ENCODE peak calls at places on chromosomes 2 and 18, in seven cellular contexts. F is tibial nerve, P is erythroblast, K is IMR-90, O is lower leg skin, N is H54, U is breast epithelium. R is an unnamed sample.

GRCh38 chr2:58063641-58064040 is 17.0 kb downstream of the VRK2 start:
- DNase-seq in P (no peak), O (no peak), N (no peak), U (no peak), K (peak), F (no peak), R (no peak)

GRCh38 chr2:190407246-190407661 is 901 bp upstream of the MFSD6 start:
- DNase-seq in F (no peak), K (no peak), N (no peak), U (no peak), P (peak), O (no peak), R (no peak)

GRCh38 chr2:6770006-6770405 is 95.7 kb downstream of the CMPK2 start:
- DNase-seq in O (no peak), P (no peak), F (no peak), U (no peak), K (no peak), N (no peak), R (no peak)

GRCh38 chr2:97646977-97647376 is 1.1 kb downstream of the COX5B start:
- DNase-seq in N (no peak), K (no peak), P (no peak), U (no peak), O (no peak), F (no peak), R (no peak)

GRCh38 chr18:59460060-59460395 is 101.0 kb upstream of the LMAN1 start:
- DNase-seq in F (no peak), K (peak), U (no peak), N (no peak), P (no peak), O (no peak), R (no peak)

GRCh38 chr2:37781028-37781427 is 109.6 kb upstream of the CDC42EP3 start:
- DNase-seq in F (no peak), O (no peak), U (no peak), K (peak), P (no peak), N (no peak), R (no peak)

GRCh38 chr18:76757343-76757742 is 65.0 kb upstream of the ZNF236 start:
- DNase-seq in U (no peak), K (no peak), N (no peak), O (no peak), F (no peak), P (no peak), R (no peak)

GRCh38 chr2:204680576-204680975 is 135.3 kb downstream of the PARD3B start:
- DNase-seq in P (no peak), U (no peak), N (no peak), F (no peak), K (peak), O (no peak), R (no peak)

GRCh38 chr2:126947090-126947404 is 48.4 kb downstream of the TEX51 start:
- DNase-seq in F (no peak), O (no peak), U (no peak), N (no peak), K (no peak), P (no peak), R (no peak)

GRCh38 chr2:141439524-141439923 is 691.3 kb downstream of the LRP1B start:
- DNase-seq in O (no peak), N (no peak), F (no peak), K (no peak), U (no peak), P (no peak), R (no peak)

GRCh38 chr2:178345951-178346350 is 105.0 kb downstream of the PRKRA start:
- DNase-seq in U (no peak), K (peak), N (no peak), F (no peak), O (no peak), P (no peak), R (no peak)

GRCh38 chr2:196131949-196132925 is 39.1 kb downstream of the STK17B start:
- DNase-seq in F (no peak), O (no peak), U (no peak), K (peak), P (peak), N (no peak), R (no peak)

GRCh38 chr18:41593276-41593675 is 361.8 kb upstream of the PIK3C3 start:
- DNase-seq in F (no peak), U (no peak), K (no peak), N (no peak), P (no peak), O (no peak), R (no peak)

GRCh38 chr18:59029663-59030421 is 109.8 kb upstream of the SEC11C start:
- DNase-seq in N (no peak), P (no peak), K (no peak), F (no peak), O (peak), U (no peak), R (no peak)

GRCh38 chr2:202642567-202642966 is 7.8 kb downstream of the FAM117B start:
- DNase-seq in O (no peak), N (no peak), U (no peak), K (no peak), P (no peak), F (no peak), R (no peak)

GRCh38 chr2:7860693-7861092 is 821.2 kb upstream of the ID2 start:
- DNase-seq in K (peak), F (no peak), U (no peak), P (no peak), O (no peak), N (no peak), R (no peak)

GRCh38 chr2:20439503-20439902 is 7.4 kb upstream of the RHOB start:
- DNase-seq in U (no peak), N (no peak), O (peak), K (no peak), P (no peak), F (peak), R (no peak)

GRCh38 chr2:66919286-66919685 is 477.8 kb upstream of the ETAA1 start:
- DNase-seq in P (no peak), K (no peak), F (no peak), O (no peak), U (no peak), N (no peak), R (no peak)

GRCh38 chr18:2310824-2311349 is 260.4 kb downstream of the METTL4 start:
- DNase-seq in F (no peak), O (no peak), N (no peak), U (no peak), K (no peak), P (no peak), R (no peak)

GRCh38 chr2:181072486-181072885 is 92.1 kb downstream of the UBE2E3 start:
- DNase-seq in F (no peak), U (no peak), O (no peak), N (no peak), P (no peak), K (peak), R (no peak)

GRCh38 chr2:230408244-230408842 is 7.7 kb upstream of the SP100 start:
- DNase-seq in U (no peak), F (no peak), N (peak), P (no peak), O (no peak), K (peak), R (no peak)

GRCh38 chr2:221731432-221731831 is 159.3 kb upstream of the EPHA4 start:
- DNase-seq in P (no peak), N (no peak), U (no peak), O (no peak), F (no peak), K (no peak), R (no peak)

GRCh38 chr18:29660777-29661176 is 1381.8 kb downstream of the DSC3 start:
- DNase-seq in U (no peak), K (no peak), F (no peak), O (no peak), P (no peak), N (no peak), R (no peak)

GRCh38 chr18:35159782-35160181 is 81.1 kb upstream of the ZNF397 start:
- DNase-seq in O (no peak), N (no peak), F (no peak), P (no peak), U (no peak), K (no peak), R (no peak)

GRCh38 chr18:80192653-80193385 is 54.5 kb downstream of the PARD6G start:
- DNase-seq in O (peak), P (no peak), U (no peak), N (no peak), K (no peak), F (no peak), R (no peak)

GRCh38 chr2:173963817-173964564 is 1.2 kb downstream of the SP3 start:
- DNase-seq in P (peak), U (peak), F (peak), K (peak), N (peak), O (peak), R (peak)
- TF ChIP-seq POLR2A in P (peak), U (no peak), F (peak), K (peak), N (peak), O (peak), R (peak)

DNA sequence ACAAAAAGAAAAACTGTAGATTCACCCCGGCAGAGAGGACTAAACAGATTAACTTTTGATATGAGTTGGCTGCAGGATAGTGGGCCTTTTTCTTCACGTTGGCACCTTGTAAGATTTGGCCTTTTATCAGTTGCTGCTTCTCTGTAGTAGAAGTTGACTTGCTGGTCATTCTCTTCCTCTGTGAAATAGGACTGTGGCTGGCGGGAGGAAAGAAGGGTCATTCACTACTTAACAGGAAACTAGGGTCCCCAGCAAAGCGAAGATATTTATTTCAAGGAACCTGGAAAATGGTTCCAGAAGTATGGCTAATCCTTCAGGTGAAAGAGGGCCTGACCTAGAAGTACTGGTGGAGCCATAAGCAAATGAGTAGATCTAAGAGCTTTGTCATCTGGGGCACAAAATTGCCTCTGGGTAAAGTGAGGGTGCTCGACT is 383 bp upstream of the ATP5MC3 start:
- DNase-seq in N (no peak), O (no peak), U (no peak), P (no peak), F (no peak), K (no peak), R (no peak)
- TF ChIP-seq POLR2A in N (no peak), O (no peak), U (no peak), P (no peak), F (no peak), K (no peak), R (no peak)

DNA sequence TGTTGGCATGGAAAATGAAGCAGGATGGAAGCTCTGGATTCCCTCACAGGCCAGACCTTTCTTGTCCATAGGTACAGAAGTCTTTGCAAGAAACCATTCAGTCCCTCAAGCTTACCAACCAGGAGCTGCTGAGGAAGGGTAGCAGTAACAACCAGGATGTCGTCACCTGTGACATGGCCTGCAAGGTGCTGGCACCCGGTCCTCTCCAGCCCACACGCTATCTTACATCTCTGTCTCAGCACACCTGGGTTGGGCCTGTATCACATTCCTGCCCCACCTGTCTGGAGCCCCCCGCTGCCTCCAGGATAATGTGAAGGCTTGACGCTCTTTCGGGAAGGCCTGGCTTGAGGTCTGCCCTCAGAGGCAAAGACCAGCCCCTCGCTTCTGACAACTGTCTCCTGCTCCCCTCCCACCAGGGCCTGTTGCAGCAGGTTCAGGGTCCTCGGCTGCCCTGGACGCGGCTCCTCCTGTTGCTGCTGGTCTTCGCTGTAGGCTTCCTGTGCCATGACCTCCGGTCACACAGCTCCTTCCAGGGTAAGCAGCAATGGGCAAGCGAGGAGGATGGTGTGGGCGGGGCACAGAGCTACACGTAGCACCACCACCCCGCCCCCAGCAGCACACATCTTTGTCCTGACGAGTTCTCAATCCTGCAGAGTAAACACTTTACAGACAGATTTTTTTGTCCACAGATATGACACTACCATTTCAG is 6.0 kb downstream of the TMEM214 start:
- DNase-seq in P (no peak), O (no peak), U (no peak), N (no peak), F (no peak), K (no peak), R (no peak)
- TF ChIP-seq POLR2A in P (no peak), O (no peak), U (no peak), N (no peak), F (no peak), K (no peak), R (no peak)

DNA sequence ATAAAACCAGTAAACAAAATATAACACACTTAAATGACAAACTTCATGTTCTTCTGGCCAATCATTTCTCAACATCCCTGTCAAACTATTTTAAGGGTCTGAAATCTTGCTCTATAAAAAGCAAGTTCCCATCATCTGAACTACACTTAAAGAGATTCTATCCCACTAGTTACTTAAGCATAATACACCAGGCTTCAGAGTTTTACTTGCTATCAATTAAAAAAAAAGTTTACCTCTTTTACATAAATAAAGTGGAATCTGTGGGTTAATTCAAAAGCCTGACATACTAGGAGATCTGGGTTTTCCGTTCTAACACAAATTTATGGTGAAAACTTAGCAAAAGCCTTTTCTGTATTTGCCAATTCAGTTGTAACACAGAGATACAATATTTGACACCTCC is 1.9 kb downstream of the CLASP1 start:
- DNase-seq in P (no peak), U (no peak), N (no peak), O (no peak), K (no peak), F (no peak), R (no peak)
- TF ChIP-seq POLR2A in P (no peak), U (no peak), N (no peak), O (no peak), K (no peak), F (no peak), R (no peak)